ENCODE peak calls at places on chromosomes 4 and X, in four cellular contexts. P, D, U and Y are unnamed samples.

GRCh38 chr4:90442619-90443018 is 315.4 kb downstream of the CCSER1 start:
- DNase-seq in D (no peak), P (no peak), U (no peak), Y (no peak)

GRCh38 chrX:39439910-39440733 is 638.9 kb downstream of the MID1IP1 start:
- DNase-seq in U (no peak), D (no peak), P (no peak), Y (no peak)

GRCh38 chr4:93814141-93814540 is 14.4 kb upstream of the ATOH1 start:
- DNase-seq in D (no peak), P (no peak), U (no peak), Y (no peak)

GRCh38 chr4:74111990-74112389 is 13.0 kb upstream of the CXCL2 start:
- DNase-seq in P (no peak), U (no peak), D (no peak), Y (no peak)

GRCh38 chr4:102541708-102542107 is 40.5 kb downstream of the NFKB1 start:
- DNase-seq in D (no peak), P (peak), U (no peak), Y (no peak)

GRCh38 chr4:137519406-137519805 is 12.9 kb downstream of the PCDH18 start:
- DNase-seq in D (no peak), P (no peak), U (no peak), Y (no peak)

GRCh38 chr4:110344165-110344564 is 131.8 kb upstream of the ENPEP start:
- DNase-seq in U (no peak), D (no peak), P (peak), Y (no peak)

GRCh38 chr4:129570326-129570725 is 474.4 kb downstream of the C4orf33 start:
- DNase-seq in U (no peak), D (no peak), P (no peak), Y (no peak)

GRCh38 chrX:119672252-119672825 is 20.6 kb downstream of the SEPTIN6 start:
- DNase-seq in P (no peak), D (no peak), U (no peak), Y (no peak)

GRCh38 chr4:76831475-76832390 is 66.2 kb downstream of the SOWAHB start:
- DNase-seq in U (no peak), P (no peak), D (no peak), Y (no peak)

GRCh38 chrX:136879001-136879667 is 1.4 kb downstream of the RBMX start:
- DNase-seq in U (no peak), P (no peak), D (no peak), Y (no peak)

GRCh38 chr4:174427562-174428140 is 94.6 kb downstream of the HPGD start:
- DNase-seq in U (no peak), P (no peak), D (no peak), Y (no peak)

GRCh38 chrX:123976671-123977316 is 15.3 kb downstream of the STAG2 start:
- DNase-seq in D (no peak), U (no peak), P (no peak), Y (no peak)

GRCh38 chr4:114729339-114729738 is 130.7 kb downstream of the UGT8 start:
- DNase-seq in P (no peak), D (no peak), U (no peak), Y (no peak)

GRCh38 chrX:112643721-112644120 is 36.0 kb downstream of the LHFPL1 start:
- DNase-seq in D (no peak), U (no peak), P (no peak), Y (no peak)

GRCh38 chr4:30714408-30715031 is 5.6 kb upstream of the PCDH7 start:
- DNase-seq in P (peak), U (no peak), D (no peak), Y (no peak)

GRCh38 chr4:112515278-112516075 is 503 bp downstream of the NEUROG2 start:
- DNase-seq in P (peak), U (no peak), D (no peak), Y (no peak)

GRCh38 chr4:138034871-138035270 is 207.3 kb downstream of the SLC7A11 start:
- DNase-seq in P (no peak), D (no peak), U (no peak), Y (no peak)

GRCh38 chr4:132982151-132982550 is 166.9 kb upstream of the PCDH10 start:
- DNase-seq in P (no peak), U (no peak), D (no peak), Y (no peak)

GRCh38 chr4:95637047-95637600 is 88.4 kb upstream of the UNC5C start:
- DNase-seq in P (peak), U (no peak), D (no peak), Y (no peak)

GRCh38 chrX:11349661-11350337 is 56.6 kb downstream of the AMELX start:
- DNase-seq in P (no peak), U (no peak), D (no peak), Y (no peak)

GRCh38 chr4:150080335-150080734 is 2.1 kb downstream of the DCLK2 start:
- DNase-seq in P (no peak), U (no peak), D (no peak), Y (no peak)

GRCh38 chr4:164536829-164537228 is 217.1 kb upstream of the SMIM31 start:
- DNase-seq in P (no peak), U (no peak), D (no peak), Y (no peak)

GRCh38 chr4:13857397-13857796 is 229.9 kb upstream of the BOD1L1 start:
- DNase-seq in U (no peak), D (no peak), P (no peak), Y (no peak)